ENCODE peak calls at places on chromosome 17, in six cellular contexts. T, U, J, P, Q and L are unnamed samples.

GRCh38 chr17:76700627-76701470 is 9.9 kb downstream of the MXRA7 start:
- DNase-seq in U (peak; percentile 21), Q (peak; percentile 72), J (peak; percentile 89), T (no peak), P (no peak), L (no peak)

GRCh38 chr17:8120520-8121443 is 2.5 kb upstream of the ALOXE3 start:
- DNase-seq in P (no peak), Q (peak; percentile 83), U (peak; percentile 56), T (no peak), J (peak; percentile 69), L (peak; percentile 34)

GRCh38 chr17:233473-233941 is 52.1 kb upstream of the DOC2B start:
- DNase-seq in P (no peak), J (no peak), T (no peak), Q (no peak), U (no peak), L (no peak)

GRCh38 chr17:47895254-47895855 is 681 bp upstream of the SP2 start:
- DNase-seq in J (no peak), P (no peak), Q (no peak), U (no peak), T (no peak), L (no peak)

GRCh38 chr17:49572806-49573420 is 2.8 kb upstream of the NXPH3 start:
- DNase-seq in J (no peak), P (no peak), U (no peak), T (no peak), Q (no peak), L (no peak)

GRCh38 chr17:42142371-42142896 is 12.4 kb downstream of the RAB5C start:
- DNase-seq in T (no peak), P (no peak), Q (no peak), U (no peak), J (peak; percentile 88), L (no peak)

GRCh38 chr17:77493238-77493812 is 352.6 kb downstream of the SEC14L1 start:
- DNase-seq in J (no peak), P (no peak), Q (no peak), U (no peak), T (no peak), L (no peak)

GRCh38 chr17:62900096-62900495 is 65.9 kb upstream of the TANC2 start:
- DNase-seq in P (no peak), U (no peak), J (no peak), Q (no peak), T (no peak), L (no peak)

GRCh38 chr17:36939059-36939943 is 2.0 kb downstream of the LHX1 start:
- DNase-seq in J (no peak), T (no peak), Q (no peak), U (no peak), P (no peak), L (no peak)

GRCh38 chr17:2274414-2274813 is 29.2 kb downstream of the SMG6 start:
- DNase-seq in P (no peak), Q (no peak), T (no peak), U (no peak), J (no peak), L (no peak)

GRCh38 chr17:57110152-57110542 is 25.1 kb downstream of the AKAP1 start:
- DNase-seq in J (no peak), T (no peak), U (no peak), P (no peak), Q (no peak), L (no peak)

GRCh38 chr17:74803971-74804370 is 27.8 kb upstream of the NAT9 start:
- DNase-seq in T (no peak), U (no peak), J (no peak), P (no peak), Q (no peak), L (no peak)

GRCh38 chr17:39730095-39730921 is at the start of gene MIEN1:
- DNase-seq in U (peak; percentile 75), P (peak; percentile 83), Q (peak; percentile 73), J (peak; percentile 75), T (peak; percentile 95), L (peak; percentile 83)

GRCh38 chr17:145671-146541 is 8.5 kb downstream of the SCGB1C2 start:
- DNase-seq in T (peak; percentile 5), Q (no peak), J (no peak), U (no peak), P (no peak), L (no peak)

GRCh38 chr17:8904201-8904600 is 36.7 kb upstream of the PIK3R6 start:
- DNase-seq in Q (no peak), T (no peak), J (no peak), U (no peak), P (no peak), L (no peak)

GRCh38 chr17:43702636-43703035 is 40.9 kb upstream of the MEOX1 start:
- DNase-seq in P (no peak), J (no peak), Q (no peak), U (no peak), T (no peak), L (peak; percentile 68)

GRCh38 chr17:73799091-73799490 is 154.8 kb upstream of the SDK2 start:
- DNase-seq in U (no peak), Q (no peak), J (no peak), T (no peak), P (no peak), L (no peak)